ENCODE peak calls at places on chromosomes 13 and 19, in four cellular contexts. One of them, this sample, is unnamed.

GRCh38 chr19:53772943-53773342 is 51.2 kb downstream of the NLRP12 start:
- DNase-seq in CD4-positive, alpha-beta T cell: peak; percentile 31
- DNase-seq in cardiac fibroblast: peak; percentile 78
- DNase-seq in osteocyte: no peak
- DNase-seq in this sample: no peak

GRCh38 chr19:28705008-28705407 is 507.9 kb downstream of the UQCRFS1 start:
- DNase-seq in CD4-positive, alpha-beta T cell: no peak
- DNase-seq in cardiac fibroblast: peak; percentile 95
- DNase-seq in osteocyte: no peak
- DNase-seq in this sample: no peak

GRCh38 chr19:47232422-47233211 is 1.6 kb upstream of the BBC3 start:
- DNase-seq in CD4-positive, alpha-beta T cell: no peak
- DNase-seq in cardiac fibroblast: peak; percentile 81
- DNase-seq in osteocyte: no peak
- DNase-seq in this sample: peak; percentile 21

GRCh38 chr13:51881296-51881695 is 19.5 kb downstream of the CCDC70 start:
- DNase-seq in CD4-positive, alpha-beta T cell: no peak
- DNase-seq in cardiac fibroblast: no peak
- DNase-seq in osteocyte: no peak
- DNase-seq in this sample: no peak

GRCh38 chr19:3665681-3666544 is 34.4 kb downstream of the PIP5K1C start:
- DNase-seq in CD4-positive, alpha-beta T cell: peak; percentile 78
- DNase-seq in cardiac fibroblast: peak; percentile 37
- DNase-seq in osteocyte: peak; percentile 92
- DNase-seq in this sample: peak; percentile 88

GRCh38 chr13:100149389-100149788 is 60.5 kb downstream of the PCCA start:
- DNase-seq in CD4-positive, alpha-beta T cell: no peak
- DNase-seq in cardiac fibroblast: no peak
- DNase-seq in osteocyte: no peak
- DNase-seq in this sample: no peak

GRCh38 chr19:2056810-2057192 is 5.8 kb upstream of the MKNK2 start:
- DNase-seq in CD4-positive, alpha-beta T cell: no peak
- DNase-seq in cardiac fibroblast: no peak
- DNase-seq in osteocyte: no peak
- DNase-seq in this sample: no peak

GRCh38 chr19:35099155-35099896 is 16.3 kb upstream of the FXYD3 start:
- DNase-seq in CD4-positive, alpha-beta T cell: no peak
- DNase-seq in cardiac fibroblast: no peak
- DNase-seq in osteocyte: no peak
- DNase-seq in this sample: no peak

GRCh38 chr13:63636231-63636993 is 2220.8 kb upstream of the PCDH20 start:
- DNase-seq in CD4-positive, alpha-beta T cell: no peak
- DNase-seq in cardiac fibroblast: peak; percentile 7
- DNase-seq in osteocyte: no peak
- DNase-seq in this sample: no peak

GRCh38 chr13:60396008-60396782 is 825 bp upstream of the TDRD3 start:
- DNase-seq in CD4-positive, alpha-beta T cell: peak; percentile 74
- DNase-seq in cardiac fibroblast: peak; percentile 90
- DNase-seq in osteocyte: peak; percentile 95
- DNase-seq in this sample: peak; percentile 92

GRCh38 chr19:14972676-14973075 is 7.0 kb downstream of the SLC1A6 start:
- DNase-seq in CD4-positive, alpha-beta T cell: no peak
- DNase-seq in cardiac fibroblast: no peak
- DNase-seq in osteocyte: no peak
- DNase-seq in this sample: no peak

GRCh38 chr19:39140195-39140516 is 14.6 kb downstream of the PAK4 start:
- DNase-seq in CD4-positive, alpha-beta T cell: no peak
- DNase-seq in cardiac fibroblast: no peak
- DNase-seq in osteocyte: no peak
- DNase-seq in this sample: no peak

GRCh38 chr19:22261596-22261995 is 24.6 kb upstream of the ZNF729 start:
- DNase-seq in CD4-positive, alpha-beta T cell: no peak
- DNase-seq in cardiac fibroblast: no peak
- DNase-seq in osteocyte: peak; percentile 81
- DNase-seq in this sample: no peak

GRCh38 chr19:4371209-4371897 is 28.0 kb downstream of the MPND start:
- DNase-seq in CD4-positive, alpha-beta T cell: no peak
- DNase-seq in cardiac fibroblast: no peak
- DNase-seq in osteocyte: peak; percentile 93
- DNase-seq in this sample: no peak

GRCh38 chr19:17125052-17125727 is 49.6 kb downstream of the MYO9B start:
- DNase-seq in CD4-positive, alpha-beta T cell: no peak
- DNase-seq in cardiac fibroblast: no peak
- DNase-seq in osteocyte: no peak
- DNase-seq in this sample: peak; percentile 79

GRCh38 chr19:49116544-49116943 is 2.4 kb downstream of the LIN7B start:
- DNase-seq in CD4-positive, alpha-beta T cell: no peak
- DNase-seq in cardiac fibroblast: no peak
- DNase-seq in osteocyte: no peak
- DNase-seq in this sample: no peak

GRCh38 chr19:49120325-49120683 is 960 bp downstream of the PPFIA3 start:
- DNase-seq in CD4-positive, alpha-beta T cell: no peak
- DNase-seq in cardiac fibroblast: no peak
- DNase-seq in osteocyte: no peak
- DNase-seq in this sample: no peak

GRCh38 chr19:49119411-49120324 is at the start of gene PPFIA3:
- DNase-seq in CD4-positive, alpha-beta T cell: no peak
- DNase-seq in cardiac fibroblast: peak; percentile 59
- DNase-seq in osteocyte: peak; percentile 92
- DNase-seq in this sample: no peak

GRCh38 chr19:49118565-49119410 is at the start of gene C19orf73:
- DNase-seq in CD4-positive, alpha-beta T cell: peak; percentile 95
- DNase-seq in cardiac fibroblast: peak; percentile 94
- DNase-seq in osteocyte: peak; percentile 99
- DNase-seq in this sample: peak; percentile 99

DNA sequence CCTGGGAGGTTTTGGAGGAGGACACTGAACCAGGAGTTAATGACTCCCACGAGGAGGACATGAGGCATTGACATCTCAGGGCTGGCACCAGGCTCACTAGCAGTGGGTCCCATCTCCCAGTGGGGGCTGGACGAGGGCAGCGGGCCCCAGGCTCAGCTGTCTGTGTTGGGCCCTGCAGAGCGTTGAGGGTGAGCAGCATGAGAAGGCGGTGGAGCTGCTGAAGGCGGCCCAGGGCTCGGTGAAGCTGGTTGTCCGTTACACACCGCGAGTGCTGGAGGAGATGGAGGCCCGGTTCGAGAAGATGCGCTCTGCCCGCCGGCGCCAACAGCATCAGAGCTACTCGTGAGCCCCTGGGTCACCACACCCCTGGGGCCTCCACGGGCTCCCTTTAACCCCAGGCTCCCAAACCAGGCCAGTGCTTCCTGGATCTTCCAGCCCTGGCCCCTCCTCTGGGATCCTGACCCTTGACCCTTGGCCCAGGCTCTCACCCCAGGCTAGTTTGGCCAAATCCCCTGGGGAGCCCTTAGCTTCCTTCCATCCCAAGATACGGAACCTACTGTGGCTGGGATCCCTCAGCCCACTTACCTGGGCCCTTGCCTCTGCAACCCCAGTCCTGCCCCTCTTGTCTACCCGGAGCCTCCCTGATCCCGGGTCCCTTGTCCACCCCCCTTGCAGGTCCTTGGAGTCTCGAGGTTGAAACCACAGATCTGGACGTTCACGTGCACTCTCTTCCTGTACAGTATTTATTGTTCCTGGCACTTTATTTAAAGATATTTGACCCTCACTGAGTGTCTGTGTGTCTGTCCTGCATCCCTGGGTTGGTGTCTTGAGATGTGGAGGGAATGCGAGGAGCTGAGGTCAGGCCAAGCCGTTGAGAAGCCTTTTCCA is 1.0 kb downstream of the C19orf73 start:
- DNase-seq in CD4-positive, alpha-beta T cell: no peak
- DNase-seq in cardiac fibroblast: no peak
- DNase-seq in osteocyte: no peak
- DNase-seq in this sample: no peak
- TF ChIP-seq CTCF in CD4-positive, alpha-beta T cell: no peak
- TF ChIP-seq CTCF in cardiac fibroblast: no peak
- TF ChIP-seq CTCF in osteocyte: no peak
- TF ChIP-seq CTCF in this sample: no peak

GRCh38 chr19:58007285-58007684 is 4.7 kb upstream of the ZNF606 start:
- DNase-seq in CD4-positive, alpha-beta T cell: no peak
- DNase-seq in cardiac fibroblast: no peak
- DNase-seq in osteocyte: no peak
- DNase-seq in this sample: no peak
- TF ChIP-seq CTCF in CD4-positive, alpha-beta T cell: no peak
- TF ChIP-seq CTCF in cardiac fibroblast: peak; percentile 8
- TF ChIP-seq CTCF in osteocyte: no peak
- TF ChIP-seq CTCF in this sample: no peak

GRCh38 chr19:12782424-12783225 is 7.3 kb upstream of the HOOK2 start:
- DNase-seq in CD4-positive, alpha-beta T cell: peak; percentile 89
- DNase-seq in cardiac fibroblast: peak; percentile 79
- DNase-seq in osteocyte: no peak
- DNase-seq in this sample: peak; percentile 82
- TF ChIP-seq CTCF in CD4-positive, alpha-beta T cell: no peak
- TF ChIP-seq CTCF in cardiac fibroblast: no peak
- TF ChIP-seq CTCF in osteocyte: no peak
- TF ChIP-seq CTCF in this sample: peak; percentile 7

DNA sequence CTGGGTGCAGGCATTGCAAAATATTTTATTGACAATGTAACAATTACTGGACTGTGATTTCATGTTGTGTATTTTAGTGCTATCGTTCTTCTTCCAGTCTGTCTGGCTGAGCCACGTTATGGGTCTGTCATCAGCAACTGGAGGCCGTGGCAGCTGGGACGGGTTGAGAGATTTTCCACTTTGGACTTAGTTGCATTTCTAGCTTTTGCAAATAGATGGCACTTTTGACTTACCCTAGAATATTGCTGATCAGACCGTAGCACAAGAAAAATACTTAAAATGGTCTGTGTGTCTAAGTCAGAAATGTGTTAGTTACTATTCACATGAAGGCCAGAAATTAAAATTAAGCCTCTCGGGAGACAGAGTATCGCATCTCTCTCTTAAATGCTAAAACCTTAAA is 211.1 kb downstream of the TEX29 start:
- DNase-seq in CD4-positive, alpha-beta T cell: no peak
- DNase-seq in cardiac fibroblast: peak; percentile 8
- DNase-seq in osteocyte: no peak
- DNase-seq in this sample: no peak
- TF ChIP-seq CTCF in CD4-positive, alpha-beta T cell: no peak
- TF ChIP-seq CTCF in cardiac fibroblast: no peak
- TF ChIP-seq CTCF in osteocyte: peak; percentile 29
- TF ChIP-seq CTCF in this sample: no peak

GRCh38 chr13:43309301-43309700 is 285.9 kb downstream of the DNAJC15 start:
- DNase-seq in CD4-positive, alpha-beta T cell: no peak
- DNase-seq in cardiac fibroblast: peak; percentile 61
- DNase-seq in osteocyte: no peak
- DNase-seq in this sample: no peak

GRCh38 chr13:43306364-43306763 is 283.0 kb downstream of the DNAJC15 start:
- DNase-seq in CD4-positive, alpha-beta T cell: no peak
- DNase-seq in cardiac fibroblast: no peak
- DNase-seq in osteocyte: no peak
- DNase-seq in this sample: no peak

GRCh38 chr13:43305416-43305815 is 282.0 kb downstream of the DNAJC15 start:
- DNase-seq in CD4-positive, alpha-beta T cell: no peak
- DNase-seq in cardiac fibroblast: peak; percentile 74
- DNase-seq in osteocyte: no peak
- DNase-seq in this sample: no peak

GRCh38 chr13:43307921-43308433 is 284.6 kb downstream of the DNAJC15 start:
- DNase-seq in CD4-positive, alpha-beta T cell: no peak
- DNase-seq in cardiac fibroblast: peak; percentile 93
- DNase-seq in osteocyte: no peak
- DNase-seq in this sample: peak; percentile 59

GRCh38 chr13:43307221-43307920 is 284.0 kb downstream of the DNAJC15 start:
- DNase-seq in CD4-positive, alpha-beta T cell: no peak
- DNase-seq in cardiac fibroblast: no peak
- DNase-seq in osteocyte: no peak
- DNase-seq in this sample: no peak
- TF ChIP-seq CTCF in CD4-positive, alpha-beta T cell: no peak
- TF ChIP-seq CTCF in cardiac fibroblast: no peak
- TF ChIP-seq CTCF in osteocyte: no peak
- TF ChIP-seq CTCF in this sample: no peak

GRCh38 chr19:10826846-10827245 is 9.2 kb downstream of the TMED1 start:
- DNase-seq in CD4-positive, alpha-beta T cell: no peak
- DNase-seq in cardiac fibroblast: no peak
- DNase-seq in osteocyte: no peak
- DNase-seq in this sample: no peak

GRCh38 chr19:10829967-10830366 is 6.0 kb downstream of the TMED1 start:
- DNase-seq in CD4-positive, alpha-beta T cell: no peak
- DNase-seq in cardiac fibroblast: no peak
- DNase-seq in osteocyte: no peak
- DNase-seq in this sample: no peak

GRCh38 chr19:10830370-10830769 is 5.6 kb downstream of the TMED1 start:
- DNase-seq in CD4-positive, alpha-beta T cell: no peak
- DNase-seq in cardiac fibroblast: no peak
- DNase-seq in osteocyte: no peak
- DNase-seq in this sample: no peak

GRCh38 chr19:10830941-10831779 is 4.9 kb downstream of the TMED1 start:
- DNase-seq in CD4-positive, alpha-beta T cell: no peak
- DNase-seq in cardiac fibroblast: no peak
- DNase-seq in osteocyte: no peak
- DNase-seq in this sample: no peak

GRCh38 chr19:10828981-10829821 is 6.8 kb downstream of the TMED1 start:
- DNase-seq in CD4-positive, alpha-beta T cell: no peak
- DNase-seq in cardiac fibroblast: no peak
- DNase-seq in osteocyte: no peak
- DNase-seq in this sample: no peak
- TF ChIP-seq CTCF in CD4-positive, alpha-beta T cell: no peak
- TF ChIP-seq CTCF in cardiac fibroblast: peak; percentile 17
- TF ChIP-seq CTCF in osteocyte: peak; percentile 19
- TF ChIP-seq CTCF in this sample: peak; percentile 8

GRCh38 chr13:103140001-103140671 is 73.9 kb upstream of the SLC10A2 start:
- DNase-seq in CD4-positive, alpha-beta T cell: no peak
- DNase-seq in cardiac fibroblast: peak; percentile 8
- DNase-seq in osteocyte: no peak
- DNase-seq in this sample: peak; percentile 52
- TF ChIP-seq CTCF in CD4-positive, alpha-beta T cell: no peak
- TF ChIP-seq CTCF in cardiac fibroblast: peak; percentile 14
- TF ChIP-seq CTCF in osteocyte: peak; percentile 75
- TF ChIP-seq CTCF in this sample: peak; percentile 75

GRCh38 chr19:6199240-6199983 is 63.9 kb downstream of the ACSBG2 start:
- DNase-seq in CD4-positive, alpha-beta T cell: peak; percentile 100
- DNase-seq in cardiac fibroblast: peak; percentile 99
- DNase-seq in osteocyte: peak; percentile 100
- DNase-seq in this sample: peak; percentile 100
- TF ChIP-seq CTCF in CD4-positive, alpha-beta T cell: peak; percentile 1
- TF ChIP-seq CTCF in cardiac fibroblast: peak; percentile 41
- TF ChIP-seq CTCF in osteocyte: peak; percentile 27
- TF ChIP-seq CTCF in this sample: no peak

GRCh38 chr19:10503002-10503789 is at the start of gene KEAP1:
- DNase-seq in CD4-positive, alpha-beta T cell: peak; percentile 20
- DNase-seq in cardiac fibroblast: peak; percentile 15
- DNase-seq in osteocyte: no peak
- DNase-seq in this sample: no peak
- TF ChIP-seq CTCF in CD4-positive, alpha-beta T cell: no peak
- TF ChIP-seq CTCF in cardiac fibroblast: no peak
- TF ChIP-seq CTCF in osteocyte: no peak
- TF ChIP-seq CTCF in this sample: no peak

GRCh38 chr13:29195459-29195858 is 375.3 kb downstream of the MTUS2 start:
- DNase-seq in CD4-positive, alpha-beta T cell: no peak
- DNase-seq in cardiac fibroblast: no peak
- DNase-seq in osteocyte: no peak
- DNase-seq in this sample: no peak
- TF ChIP-seq CTCF in CD4-positive, alpha-beta T cell: no peak
- TF ChIP-seq CTCF in cardiac fibroblast: no peak
- TF ChIP-seq CTCF in osteocyte: no peak
- TF ChIP-seq CTCF in this sample: no peak

This sample was measured in GM10248.